ENCODE peak calls at places on chromosomes 12 and 14, in eight cellular contexts. B is IMR-90, R is HepG2, H is transverse colon, V is heart left ventricle, S is lower leg skin, J is sigmoid colon, P is adrenal gland. F is an unnamed sample.

GRCh38 chr14:36241183-36241582 is 64.7 kb upstream of the PTCSC3 start:
- DNase-seq in B (no peak), R (no peak), H (no peak), V (no peak), S (no peak), J (no peak), P (no peak), F (no peak)

GRCh38 chr12:12686925-12687324 is 9.1 kb downstream of the GPR19 start:
- DNase-seq in B (peak), R (no peak), H (no peak), V (no peak), S (no peak), J (no peak), P (no peak), F (no peak)

GRCh38 chr12:89475203-89475990 is 49.2 kb downstream of the GALNT4 start:
- DNase-seq in B (peak), R (no peak), H (no peak), V (no peak), S (no peak), J (no peak), P (no peak), F (no peak)

GRCh38 chr14:62921466-62921865 is 123.8 kb downstream of the KCNH5 start:
- DNase-seq in B (peak), R (no peak), H (no peak), V (no peak), S (no peak), J (no peak), P (no peak), F (no peak)

GRCh38 chr12:122449317-122449716 is 26.8 kb upstream of the CLIP1 start:
- DNase-seq in B (peak), R (peak), H (no peak), V (no peak), S (no peak), J (no peak), P (no peak), F (no peak)

GRCh38 chr12:26874501-26875296 is 41.7 kb upstream of the ITPR2 start:
- DNase-seq in B (no peak), R (no peak), H (no peak), V (no peak), S (no peak), J (no peak), P (peak), F (no peak)

GRCh38 chr12:30996255-30996654 is 69.7 kb downstream of the TSPAN11 start:
- DNase-seq in B (peak), R (no peak), H (no peak), V (no peak), S (no peak), J (no peak), P (no peak), F (no peak)

GRCh38 chr14:91365552-91365951 is 52.1 kb downstream of the CCDC88C start:
- DNase-seq in B (no peak), R (no peak), H (no peak), V (no peak), S (no peak), J (no peak), P (no peak), F (no peak)

GRCh38 chr12:120098756-120099470 is 17.6 kb downstream of the RAB35 start:
- DNase-seq in B (no peak), R (no peak), H (no peak), V (no peak), S (no peak), J (no peak), P (no peak), F (no peak)

GRCh38 chr12:9736931-9737705 is 4.2 kb upstream of the CLECL1 start:
- DNase-seq in B (no peak), R (no peak), H (no peak), V (no peak), S (no peak), J (no peak), P (no peak), F (no peak)

GRCh38 chr12:79764641-79765040 is 73.9 kb upstream of the PAWR start:
- DNase-seq in B (no peak), R (no peak), H (no peak), V (no peak), S (no peak), J (no peak), P (no peak), F (no peak)

GRCh38 chr14:38730420-38730819 is 372.6 kb downstream of the SEC23A start:
- DNase-seq in B (no peak), R (no peak), H (no peak), V (no peak), S (no peak), J (no peak), P (no peak), F (no peak)

GRCh38 chr12:23536293-23536692 is 413.2 kb downstream of the SOX5 start:
- DNase-seq in B (no peak), R (no peak), H (no peak), V (no peak), S (no peak), J (no peak), P (no peak), F (peak)

GRCh38 chr14:97780804-97781203 is 983.6 kb downstream of the VRK1 start:
- DNase-seq in B (no peak), R (no peak), H (no peak), V (no peak), S (no peak), J (no peak), P (no peak), F (no peak)

GRCh38 chr12:118850244-118850825 is 131.0 kb upstream of the SRRM4 start:
- DNase-seq in B (no peak), R (peak), H (peak), V (no peak), S (no peak), J (no peak), P (no peak), F (no peak)

GRCh38 chr14:55361190-55361589 is 50.4 kb downstream of the ATG14 start:
- DNase-seq in B (no peak), R (no peak), H (no peak), V (no peak), S (no peak), J (no peak), P (no peak), F (no peak)

GRCh38 chr12:18864900-18865561 is 127.1 kb downstream of the CAPZA3 start:
- DNase-seq in B (peak), R (no peak), H (no peak), V (peak), S (no peak), J (no peak), P (peak), F (no peak)

GRCh38 chr12:5965950-5966383 is 20.9 kb upstream of the ANO2 start:
- DNase-seq in B (peak), R (peak), H (peak), V (peak), S (no peak), J (no peak), P (peak), F (no peak)

GRCh38 chr12:31897791-31898503 is 61.3 kb upstream of the RESF1 start:
- DNase-seq in B (no peak), R (no peak), H (peak), V (peak), S (no peak), J (no peak), P (peak), F (no peak)

GRCh38 chr12:51318846-51319570 is 5.0 kb downstream of the BIN2 start:
- DNase-seq in B (no peak), R (no peak), H (peak), V (no peak), S (no peak), J (no peak), P (no peak), F (no peak)

GRCh38 chr12:54431911-54432814 is 13.1 kb upstream of the ITGA5 start:
- DNase-seq in B (peak), R (no peak), H (peak), V (peak), S (peak), J (peak), P (peak), F (no peak)

GRCh38 chr14:106691601-106692291 is 1165.4 kb downstream of the TMEM121 start:
- DNase-seq in B (no peak), R (peak), H (peak), V (peak), S (no peak), J (no peak), P (peak), F (no peak)

GRCh38 chr14:24734917-24735500 is 101.0 kb upstream of the GZMB start:
- DNase-seq in B (peak), R (peak), H (peak), V (peak), S (peak), J (no peak), P (peak), F (no peak)

GRCh38 chr14:24398298-24398942 is 383 bp upstream of the NYNRIN start:
- DNase-seq in B (no peak), R (no peak), H (peak), V (peak), S (no peak), J (peak), P (peak), F (no peak)

GRCh38 chr12:19003110-19003509 is 126.4 kb upstream of the PLEKHA5 start:
- DNase-seq in B (no peak), R (no peak), H (no peak), V (no peak), S (no peak), J (no peak), P (no peak), F (no peak)

GRCh38 chr12:27176765-27177164 is 67.3 kb upstream of the STK38L start:
- DNase-seq in B (peak), R (no peak), H (no peak), V (no peak), S (no peak), J (no peak), P (no peak), F (no peak)

GRCh38 chr14:73014105-73014504 is 12.8 kb downstream of the ZFYVE1 start:
- DNase-seq in B (peak), R (no peak), H (no peak), V (no peak), S (no peak), J (no peak), P (no peak), F (no peak)

GRCh38 chr14:36518586-36519430 is 1.2 kb downstream of the NKX2-1 start:
- DNase-seq in B (no peak), R (no peak), H (no peak), V (no peak), S (no peak), J (no peak), P (no peak), F (no peak)

GRCh38 chr12:25051171-25051570 is 102.3 kb upstream of the BCAT1 start:
- DNase-seq in B (no peak), R (no peak), H (no peak), V (no peak), S (no peak), J (no peak), P (no peak), F (no peak)

GRCh38 chr12:108666326-108666995 is 32.8 kb upstream of the SELPLG start:
- DNase-seq in B (peak), R (peak), H (peak), V (peak), S (no peak), J (peak), P (peak), F (no peak)

GRCh38 chr12:121939190-121939589 is 20.8 kb downstream of the CFAP251 start:
- DNase-seq in B (no peak), R (no peak), H (peak), V (no peak), S (no peak), J (no peak), P (no peak), F (no peak)

GRCh38 chr14:30382221-30382620 is 176.7 kb upstream of the G2E3 start:
- DNase-seq in B (no peak), R (no peak), H (no peak), V (no peak), S (no peak), J (no peak), P (no peak), F (no peak)

GRCh38 chr14:54725998-54726397 is 159.1 kb downstream of the SAMD4A start:
- DNase-seq in B (no peak), R (no peak), H (no peak), V (no peak), S (no peak), J (no peak), P (no peak), F (no peak)

GRCh38 chr12:98870521-98870920 is 225.4 kb downstream of the APAF1 start:
- DNase-seq in B (no peak), R (no peak), H (no peak), V (no peak), S (no peak), J (no peak), P (no peak), F (no peak)

GRCh38 chr12:29241821-29242591 is 92.9 kb downstream of the FAR2 start:
- DNase-seq in B (peak), R (peak), H (peak), V (peak), S (peak), J (no peak), P (no peak), F (no peak)

GRCh38 chr14:70873627-70874026 is 33.6 kb upstream of the PCNX1 start:
- DNase-seq in B (no peak), R (peak), H (no peak), V (no peak), S (no peak), J (no peak), P (no peak), F (no peak)
- TF ChIP-seq POLR2A in B (no peak), R (no peak), H (no peak), V (no peak), S (no peak), J (no peak), P (no peak), F (no peak)

DNA sequence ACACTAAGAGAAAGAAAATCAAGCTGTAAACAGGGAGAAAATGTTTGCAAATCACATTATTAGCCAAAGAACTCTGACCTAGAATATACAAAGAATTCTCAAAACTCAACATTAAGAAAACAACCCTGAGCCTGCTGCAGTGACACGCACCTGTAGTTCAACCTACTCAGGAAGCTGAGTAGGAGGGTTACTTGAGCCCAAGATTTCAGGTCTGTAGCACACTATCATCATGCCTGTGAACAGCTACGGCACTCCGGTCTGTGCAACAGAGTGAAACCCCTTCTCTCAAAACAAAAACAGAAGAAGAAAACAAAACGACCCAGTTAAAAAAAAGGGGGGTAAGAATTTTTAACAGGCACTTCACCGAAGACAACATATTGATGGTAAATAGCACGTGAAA is 20.8 kb downstream of the SAV1 start:
- DNase-seq in B (no peak), R (no peak), H (no peak), V (no peak), S (no peak), J (no peak), P (no peak), F (no peak)
- TF ChIP-seq POLR2A in B (no peak), R (no peak), H (no peak), V (no peak), S (no peak), J (no peak), P (no peak), F (no peak)

GRCh38 chr14:65412881-65413738 is 580 bp downstream of the FUT8 start:
- DNase-seq in B (peak), R (peak), H (peak), V (no peak), S (peak), J (peak), P (peak), F (no peak)
- TF ChIP-seq POLR2A in B (no peak), R (no peak), H (no peak), V (no peak), S (no peak), J (no peak), P (no peak), F (no peak)

GRCh38 chr12:55997535-55997859 is 421 bp downstream of the SUOX start:
- DNase-seq in B (no peak), R (no peak), H (no peak), V (no peak), S (no peak), J (peak), P (no peak), F (no peak)
- TF ChIP-seq POLR2A in B (no peak), R (no peak), H (no peak), V (no peak), S (no peak), J (no peak), P (no peak), F (no peak)

GRCh38 chr12:4779749-4780148 is 59.5 kb downstream of the GALNT8 start:
- DNase-seq in B (no peak), R (no peak), H (no peak), V (no peak), S (no peak), J (no peak), P (no peak), F (no peak)
- TF ChIP-seq POLR2A in B (no peak), R (no peak), H (no peak), V (no peak), S (no peak), J (no peak), P (no peak), F (no peak)

DNA sequence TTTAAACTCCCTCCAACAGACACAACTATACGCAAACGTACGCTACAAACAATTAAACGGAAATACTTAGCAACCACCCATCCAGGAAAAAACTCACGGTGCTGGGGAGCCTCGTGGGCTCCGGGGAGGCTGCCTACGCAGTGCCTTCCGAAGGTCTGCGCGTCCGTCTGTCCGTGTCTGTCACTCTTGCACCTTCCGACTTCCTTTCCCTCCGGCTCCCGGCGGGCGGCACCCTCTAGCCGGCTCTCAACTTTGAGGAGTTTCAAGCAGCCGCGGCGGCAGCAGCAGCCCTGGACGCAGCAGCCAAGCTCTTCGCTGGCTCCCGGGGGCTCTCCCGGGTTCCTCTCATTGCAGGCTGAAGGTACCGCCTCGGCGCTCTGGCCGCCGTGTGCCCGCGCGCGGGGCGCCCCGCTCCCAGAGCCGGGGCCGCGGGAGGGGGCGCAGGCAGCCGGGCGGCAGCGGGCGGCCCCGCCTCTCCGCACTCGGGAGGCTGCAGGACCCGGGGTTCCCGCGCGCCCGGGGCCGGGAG is at the start of gene PCED1B:
- DNase-seq in B (peak), R (peak), H (peak), V (peak), S (peak), J (peak), P (peak), F (peak)
- TF ChIP-seq POLR2A in B (no peak), R (no peak), H (no peak), V (no peak), S (no peak), J (no peak), P (peak), F (no peak)

DNA sequence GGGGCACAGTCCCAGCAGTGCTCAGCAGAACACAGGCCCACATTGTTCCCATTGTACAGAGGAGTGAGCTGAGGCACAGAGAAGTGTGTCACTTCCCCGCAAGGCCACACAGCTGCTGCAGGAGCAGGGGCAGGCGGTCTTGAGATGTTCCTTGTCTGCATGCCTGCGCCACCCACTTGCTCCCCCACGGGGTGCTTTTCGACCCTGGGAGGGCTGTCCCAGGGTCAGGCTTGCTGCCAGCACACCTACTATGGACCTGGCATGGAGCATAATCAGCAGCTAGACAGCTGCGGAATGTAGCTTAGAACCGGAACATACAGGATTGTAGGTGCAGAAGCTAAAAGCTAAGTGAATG is 7.8 kb upstream of the EP400 start:
- DNase-seq in B (no peak), R (no peak), H (no peak), V (peak), S (no peak), J (peak), P (peak), F (no peak)
- TF ChIP-seq POLR2A in B (no peak), R (peak), H (no peak), V (no peak), S (no peak), J (no peak), P (no peak), F (no peak)

F was measured in esophagus squamous epithelium.